ENCODE peak calls at places on chromosomes 12 and 14, in four cellular contexts. U is fibroblast of villous mesenchyme, Z is coronary artery, T is heart left ventricle. C is an unnamed sample.

GRCh38 chr12:57838594-57839302 is 7.8 kb downstream of the CTDSP2 start:
- DNase-seq in Z (no peak), U (no peak), T (no peak), C (no peak)

GRCh38 chr14:21902561-21903199 is 229.1 kb upstream of the OR4E1 start:
- DNase-seq in Z (no peak), T (no peak), U (no peak), C (no peak)

GRCh38 chr12:50581226-50582184 is 76.7 kb downstream of the DIP2B start:
- DNase-seq in U (peak; percentile 36), Z (no peak), T (no peak), C (peak; percentile 70)

GRCh38 chr12:77133566-77133965 is 68.2 kb upstream of the E2F7 start:
- DNase-seq in T (peak; percentile 28), U (peak; percentile 68), Z (no peak), C (peak; percentile 49)

GRCh38 chr12:126747530-126748149 is 1519.3 kb upstream of the TMEM132C start:
- DNase-seq in Z (no peak), U (peak; percentile 0), T (peak; percentile 31), C (peak; percentile 12)

GRCh38 chr12:28602760-28603638 is 412.7 kb downstream of the CCDC91 start:
- DNase-seq in Z (no peak), U (no peak), T (no peak), C (peak; percentile 50)

GRCh38 chr14:25032092-25032784 is 17.7 kb downstream of the STXBP6 start:
- DNase-seq in Z (no peak), T (no peak), U (no peak), C (no peak)

GRCh38 chr12:118271770-118272417 is 100.8 kb downstream of the TAOK3 start:
- DNase-seq in T (no peak), U (peak; percentile 11), Z (no peak), C (no peak)

GRCh38 chr12:77049767-77050353 is 15.5 kb downstream of the E2F7 start:
- DNase-seq in T (no peak), U (peak; percentile 71), Z (no peak), C (peak; percentile 72)

DNA sequence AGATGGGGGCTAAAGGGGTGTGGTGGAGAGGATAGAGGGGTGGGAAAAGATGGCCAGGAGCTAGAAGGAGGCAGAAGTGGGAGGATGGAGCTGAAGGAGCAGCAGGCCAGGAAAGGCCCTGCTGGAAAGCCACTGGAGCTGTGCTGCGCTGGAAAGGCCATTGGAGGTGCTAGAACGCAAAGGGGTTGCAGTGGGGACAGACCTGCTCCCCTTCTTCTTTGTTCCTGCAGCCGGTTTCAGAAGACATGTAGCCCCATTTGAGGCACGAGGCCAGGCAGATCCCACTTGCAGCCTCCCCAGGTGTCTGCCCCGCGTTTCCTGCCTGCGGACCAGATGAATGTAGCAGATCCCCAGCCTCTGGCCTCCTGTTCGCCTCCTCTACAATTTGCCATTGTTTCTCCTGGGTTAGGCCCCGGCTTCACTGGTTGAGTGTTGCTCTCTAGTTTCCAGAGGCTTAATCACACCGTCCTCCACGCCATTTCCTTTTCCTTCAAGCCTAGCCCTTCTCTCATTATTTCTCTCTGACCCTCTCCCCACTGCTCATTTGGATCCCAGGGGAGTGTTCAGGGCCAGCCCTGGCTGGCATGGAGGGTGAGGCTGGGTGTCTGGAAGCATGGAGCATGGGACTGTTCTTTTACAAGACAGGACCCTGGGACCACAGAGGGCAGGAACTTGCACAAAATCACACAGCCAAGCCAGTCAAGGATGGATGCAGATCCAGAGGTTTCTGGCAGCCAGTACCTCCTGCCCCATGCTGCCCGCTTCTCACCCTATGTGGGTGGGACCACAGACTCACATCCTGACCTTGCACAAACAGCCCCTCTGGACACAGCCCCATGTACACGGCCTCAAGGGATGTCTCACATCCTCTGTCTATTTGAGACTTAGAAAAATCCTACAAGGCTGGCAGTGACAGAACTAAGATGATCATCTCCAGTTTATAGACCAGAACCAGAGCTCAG is 2.3 kb upstream of the GPR162 start:
- DNase-seq in Z (no peak), U (no peak), T (no peak), C (no peak)
- TF ChIP-seq CTCF in Z (no peak), U (no peak), T (no peak), C (no peak)

GRCh38 chr12:122402264-122402663 is 20.2 kb downstream of the CLIP1 start:
- DNase-seq in Z (no peak), U (no peak), T (no peak), C (no peak)

GRCh38 chr12:122399254-122399591 is 23.2 kb downstream of the CLIP1 start:
- DNase-seq in T (no peak), Z (no peak), U (no peak), C (no peak)

GRCh38 chr12:122403115-122403770 is 19.2 kb downstream of the CLIP1 start:
- DNase-seq in Z (no peak), T (no peak), U (no peak), C (no peak)

GRCh38 chr12:122403831-122404230 is 18.6 kb downstream of the CLIP1 start:
- DNase-seq in T (no peak), U (no peak), Z (no peak), C (no peak)

GRCh38 chr12:122399592-122400373 is 22.7 kb downstream of the CLIP1 start:
- DNase-seq in Z (peak; percentile 88), U (peak; percentile 93), T (peak; percentile 75), C (peak; percentile 96)
- H3K4me3 ChIP-seq in Z (peak overlapping the region; percentile 49), U (peak overlapping the region; percentile 32), T (peak overlapping the region; percentile 43), C (peak overlapping the region; percentile 45)

GRCh38 chr14:20602583-20602982 is 11.4 kb upstream of the RNASE12 start:
- DNase-seq in Z (no peak), U (no peak), T (no peak), C (no peak)
- TF ChIP-seq CTCF in Z (no peak), U (no peak), T (no peak), C (no peak)

DNA sequence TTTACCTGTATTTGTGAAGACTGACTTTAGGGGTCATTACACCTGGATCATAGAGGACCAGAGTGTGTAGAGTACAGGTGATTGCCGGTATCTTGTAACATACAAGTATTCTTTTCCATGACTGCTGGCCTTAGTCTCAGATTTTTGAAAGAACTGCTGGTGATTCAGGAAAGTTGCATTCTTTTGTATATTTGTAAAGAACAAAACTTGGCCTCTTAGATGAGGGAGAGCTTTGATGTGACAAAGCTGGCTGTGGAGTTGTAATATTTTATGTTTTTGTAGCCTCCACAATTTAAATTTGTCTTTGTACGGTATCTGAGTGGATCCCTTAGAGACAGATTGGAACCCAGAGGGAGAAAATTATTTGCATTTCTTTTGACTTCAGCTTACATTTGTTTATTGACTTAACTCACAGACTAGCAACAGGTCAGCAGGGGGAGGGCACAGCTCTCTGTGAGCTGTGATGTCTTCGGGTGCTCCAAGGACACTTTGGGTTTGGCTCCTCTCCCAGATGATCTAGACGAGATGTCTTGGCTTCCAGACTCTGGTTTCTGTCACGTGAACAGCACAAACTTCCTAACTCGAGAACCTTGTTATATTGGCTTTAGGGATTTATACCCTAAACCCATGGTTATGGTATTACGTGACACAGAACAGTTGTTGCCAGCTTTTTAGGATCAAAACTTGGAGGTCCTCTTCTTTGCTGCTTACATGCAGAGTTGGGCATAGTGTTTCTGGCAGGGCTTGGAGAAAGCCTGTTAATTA is 65.9 kb downstream of the DAAM1 start:
- DNase-seq in T (peak; percentile 86), Z (no peak), U (peak; percentile 98), C (peak; percentile 98)
- H3K4me3 ChIP-seq in T (no peak overlapping the region), Z (peak overlapping the region; percentile 49), U (no peak overlapping the region), C (no peak overlapping the region)

GRCh38 chr12:18224745-18225144 is 36.6 kb upstream of the PIK3C2G start:
- DNase-seq in T (no peak), Z (no peak), U (peak; percentile 23), C (peak; percentile 48)
- TF ChIP-seq CTCF in T (peak; percentile 30), Z (peak; percentile 31), U (peak; percentile 23), C (peak; percentile 69)

GRCh38 chr14:91010153-91010533 is 50.3 kb downstream of the RPS6KA5 start:
- DNase-seq in T (no peak), U (no peak), Z (no peak), C (no peak)
- H3K4me3 ChIP-seq in T (no peak overlapping the region), U (no peak overlapping the region), Z (no peak overlapping the region), C (no peak overlapping the region)

GRCh38 chr12:106981781-106982180 is 5.2 kb downstream of the MTERF2 start:
- DNase-seq in T (no peak), U (peak; percentile 36), Z (no peak), C (peak; percentile 54)
- TF ChIP-seq CTCF in T (no peak), U (no peak), Z (no peak), C (no peak)

GRCh38 chr12:116381744-116382455 is 104.4 kb upstream of the MED13L start:
- DNase-seq in T (no peak), U (peak; percentile 93), Z (no peak), C (peak; percentile 98)
- H3K4me3 ChIP-seq in T (peak overlapping the region; percentile 9), U (peak overlapping the region; percentile 4), Z (peak overlapping the region; percentile 15), C (peak overlapping the region; percentile 47)